ENCODE peak calls at places on chromosome 21, in nine cellular contexts. M is D341Med; R is PC-9; L is GM19239; Y is fibroblast of lung; W is cardiac muscle cell; P is LoVo; B is C1 segment of cervical spinal cord; V is CD4-positive, alpha-beta memory T cell. D is an unnamed sample.

GRCh38 chr21:19832551-19832950 is 1165.7 kb upstream of the NCAM2 start:
- DNase-seq in M (no peak), R (no peak), L (no peak), Y (no peak), W (no peak), P (no peak), B (no peak), V (no peak), D (no peak)

GRCh38 chr21:22791376-22791775 is 1793.2 kb downstream of the NCAM2 start:
- DNase-seq in M (no peak), R (no peak), L (no peak), Y (no peak), W (no peak), P (no peak), B (no peak), V (no peak), D (no peak)

GRCh38 chr21:46425566-46425965 is 33.1 kb upstream of the DIP2A start:
- DNase-seq in M (peak), R (no peak), L (no peak), Y (no peak), W (no peak), P (no peak), B (no peak), V (peak), D (peak)

GRCh38 chr21:28635541-28635940 is 357.1 kb downstream of the LTN1 start:
- DNase-seq in M (no peak), R (no peak), L (no peak), Y (no peak), W (no peak), P (no peak), B (no peak), V (no peak), D (no peak)

GRCh38 chr21:30990514-30991304 is 47.6 kb downstream of the KRTAP19-8 start:
- DNase-seq in M (no peak), R (no peak), L (no peak), Y (no peak), W (no peak), P (no peak), B (no peak), V (no peak), D (no peak)

GRCh38 chr21:46152939-46153258 is 2.5 kb downstream of the FTCD start:
- DNase-seq in M (no peak), R (no peak), L (no peak), Y (no peak), W (no peak), P (no peak), B (no peak), V (no peak), D (no peak)

GRCh38 chr21:36575306-36575705 is 95.4 kb upstream of the CLDN14 start:
- DNase-seq in M (no peak), R (no peak), L (no peak), Y (no peak), W (no peak), P (no peak), B (no peak), V (no peak), D (no peak)

GRCh38 chr21:17494051-17494450 is 18.8 kb upstream of the CXADR start:
- DNase-seq in M (no peak), R (no peak), L (no peak), Y (no peak), W (no peak), P (no peak), B (no peak), V (no peak), D (no peak)

GRCh38 chr21:44897326-44898010 is 23.2 kb downstream of the ITGB2 start:
- DNase-seq in M (no peak), R (no peak), L (no peak), Y (no peak), W (no peak), P (no peak), B (no peak), V (no peak), D (peak)

GRCh38 chr21:42617476-42617875 is 35.9 kb upstream of the PDE9A start:
- DNase-seq in M (no peak), R (no peak), L (no peak), Y (no peak), W (no peak), P (no peak), B (no peak), V (no peak), D (no peak)

GRCh38 chr21:26528882-26529281 is 44.2 kb downstream of the CYYR1 start:
- DNase-seq in M (no peak), R (no peak), L (no peak), Y (no peak), W (no peak), P (no peak), B (no peak), V (no peak), D (no peak)

GRCh38 chr21:32826317-32827167 is 55.0 kb upstream of the PAXBP1 start:
- DNase-seq in M (peak), R (no peak), L (peak), Y (peak), W (peak), P (peak), B (no peak), V (peak), D (no peak)

GRCh38 chr21:28337319-28337718 is 655.4 kb downstream of the LTN1 start:
- DNase-seq in M (no peak), R (no peak), L (no peak), Y (peak), W (peak), P (peak), B (no peak), V (no peak), D (no peak)

GRCh38 chr21:33512481-33512880 is 21.0 kb upstream of the DNAJC28 start:
- DNase-seq in M (no peak), R (no peak), L (no peak), Y (no peak), W (no peak), P (no peak), B (no peak), V (no peak), D (no peak)

GRCh38 chr21:38037416-38037815 is 121.2 kb upstream of the KCNJ6 start:
- DNase-seq in M (no peak), R (no peak), L (no peak), Y (peak), W (no peak), P (no peak), B (no peak), V (no peak), D (no peak)

GRCh38 chr21:33473344-33473743 is 6.4 kb downstream of the TMEM50B start:
- DNase-seq in M (no peak), R (no peak), L (no peak), Y (no peak), W (no peak), P (no peak), B (no peak), V (no peak), D (no peak)

GRCh38 chr21:37891953-37892352 is 24.3 kb downstream of the KCNJ6 start:
- DNase-seq in M (no peak), R (no peak), L (no peak), Y (no peak), W (no peak), P (no peak), B (no peak), V (no peak), D (no peak)

D was measured in lower lobe of right lung.